ENCODE peak calls at places on chromosome 1, in seven cellular contexts. D is tibial artery, Y is fibroblast of mammary gland, X is fibroblast of lung, I is nephron progenitor cell, A is K562, W is T-helper 17 cell. F is an unnamed sample.

GRCh38 chr1:99004270-99005141 is at the start of gene PLPPR5:
- DNase-seq in D (no peak), Y (peak; percentile 25), X (peak; percentile 18), I (peak; percentile 74), A (no peak), W (peak; percentile 11), F (no peak)

GRCh38 chr1:21638531-21639341 is 30.4 kb downstream of the RAP1GAP start:
- DNase-seq in D (no peak), Y (peak; percentile 28), X (peak; percentile 17), I (no peak), A (peak; percentile 89), W (no peak), F (peak; percentile 20)

GRCh38 chr1:53754484-53755312 is 15.7 kb upstream of the GLIS1 start:
- DNase-seq in D (peak; percentile 32), Y (peak; percentile 80), X (peak; percentile 82), I (peak; percentile 57), A (peak; percentile 73), W (no peak), F (peak; percentile 71)

GRCh38 chr1:38088366-38088765 is 41.8 kb upstream of the POU3F1 start:
- DNase-seq in D (no peak), Y (no peak), X (no peak), I (no peak), A (peak; percentile 40), W (no peak), F (no peak)

GRCh38 chr1:81437649-81438048 is 363.1 kb upstream of the ADGRL2 start:
- DNase-seq in D (no peak), Y (no peak), X (no peak), I (no peak), A (no peak), W (no peak), F (no peak)

GRCh38 chr1:111571239-111571638 is 48.4 kb upstream of the RAP1A start:
- DNase-seq in D (no peak), Y (peak; percentile 18), X (no peak), I (no peak), A (peak; percentile 45), W (no peak), F (no peak)

GRCh38 chr1:152501704-152502103 is 8.9 kb upstream of the LCE5A start:
- DNase-seq in D (no peak), Y (no peak), X (no peak), I (no peak), A (no peak), W (no peak), F (no peak)

GRCh38 chr1:184615301-184615700 is 139.4 kb downstream of the EDEM3 start:
- DNase-seq in D (no peak), Y (no peak), X (peak; percentile 23), I (no peak), A (no peak), W (no peak), F (no peak)

F was measured in HCEC 1CT.